ENCODE peak calls at places on chromosome 6, in eight cellular contexts. H is activated CD4-positive, alpha-beta T cell treated with anti-CD3 and anti-CD28 coated beads for 36 hours; E is hypothalamus; G is cardiac fibroblast; D is SHP77; K is NCI-H187 treated with DMSO at 0.1 percent for 48 hours; S is GM03348; L is amniotic epithelial cell. T is an unnamed sample.

GRCh38 chr6:31826793-31827285 is 699 bp upstream of the HSPA1B start:
- DNase-seq in H (peak), E (peak), G (no peak), D (no peak), K (no peak), S (peak), L (no peak), T (peak)

GRCh38 chr6:119173249-119174084 is 95.0 kb upstream of the FAM184A start:
- DNase-seq in H (no peak), E (no peak), G (no peak), D (no peak), K (no peak), S (no peak), L (no peak), T (peak)

GRCh38 chr6:109304284-109305015 is 77.8 kb downstream of the CD164 start:
- DNase-seq in H (peak), E (no peak), G (peak), D (no peak), K (no peak), S (no peak), L (peak), T (no peak)

GRCh38 chr6:113645576-113645970 is 211.6 kb upstream of the MARCKS start:
- DNase-seq in H (no peak), E (no peak), G (peak), D (no peak), K (no peak), S (peak), L (peak), T (peak)

GRCh38 chr6:145012039-145012662 is 723.2 kb downstream of the EPM2A start:
- DNase-seq in H (no peak), E (no peak), G (no peak), D (no peak), K (no peak), S (no peak), L (peak), T (no peak)

GRCh38 chr6:142071981-142072380 is 60.7 kb upstream of the GJE1 start:
- DNase-seq in H (no peak), E (no peak), G (no peak), D (peak), K (no peak), S (no peak), L (peak), T (no peak)

GRCh38 chr6:32617751-32618150 is 19.5 kb upstream of the HLA-DQA1 start:
- DNase-seq in H (no peak), E (no peak), G (no peak), D (no peak), K (no peak), S (no peak), L (no peak), T (no peak)

GRCh38 chr6:8529250-8529649 is 93.9 kb upstream of the SLC35B3 start:
- DNase-seq in H (no peak), E (no peak), G (no peak), D (no peak), K (no peak), S (no peak), L (no peak), T (no peak)

GRCh38 chr6:78909391-78909790 is 42.0 kb downstream of the IRAK1BP1 start:
- DNase-seq in H (no peak), E (no peak), G (peak), D (no peak), K (no peak), S (peak), L (peak), T (no peak)

GRCh38 chr6:146968041-146968760 is 236.0 kb upstream of the STXBP5 start:
- DNase-seq in H (no peak), E (no peak), G (peak), D (peak), K (no peak), S (peak), L (peak), T (no peak)

GRCh38 chr6:3438190-3439167 is 18.4 kb downstream of the SLC22A23 start:
- DNase-seq in H (no peak), E (no peak), G (peak), D (peak), K (peak), S (no peak), L (peak), T (no peak)

GRCh38 chr6:135504734-135505133 is 7.2 kb upstream of the AHI1 start:
- DNase-seq in H (no peak), E (no peak), G (no peak), D (no peak), K (no peak), S (no peak), L (no peak), T (no peak)

GRCh38 chr6:140774080-140774505 is 1358.6 kb upstream of the GJE1 start:
- DNase-seq in H (no peak), E (no peak), G (peak), D (no peak), K (no peak), S (peak), L (peak), T (no peak)

GRCh38 chr6:44058617-44059358 is 68.5 kb downstream of the MRPL14 start:
- DNase-seq in H (peak), E (no peak), G (peak), D (no peak), K (no peak), S (peak), L (peak), T (no peak)

GRCh38 chr6:108873971-108874370 is 25.7 kb downstream of the ARMC2 start:
- DNase-seq in H (no peak), E (no peak), G (no peak), D (no peak), K (no peak), S (no peak), L (no peak), T (no peak)

GRCh38 chr6:30124391-30124790 is 11.5 kb upstream of the TRIM31 start:
- DNase-seq in H (no peak), E (peak), G (no peak), D (no peak), K (no peak), S (no peak), L (no peak), T (no peak)

GRCh38 chr6:98839788-98840361 is 5.5 kb downstream of the POU3F2 start:
- DNase-seq in H (no peak), E (no peak), G (peak), D (peak), K (no peak), S (no peak), L (peak), T (no peak)

GRCh38 chr6:163579880-163580295 is 165.4 kb downstream of the QKI start:
- DNase-seq in H (no peak), E (no peak), G (peak), D (no peak), K (no peak), S (no peak), L (peak), T (no peak)

T was measured in Caco-2.